ENCODE peak calls at places on chromosomes 11 and 22, in ten cellular contexts. P is stimulated activated CD4-positive, alpha-beta T cell treated with anti-CD3 and anti-CD28 coated beads, Interleukin-4, amount 100 ng/mL, for 4 hours; V is trophoblast cell; C is Right ventricle myocardium superior; F is epithelial cell of esophagus; K is activated CD4-positive, alpha-beta T cell treated with anti-CD3 and anti-CD28 coated beads, Interleukin-2, amount 10 ng/mL, durations not matched to agents 7 days and 5 days; E is spleen; D is activated T-cell treated with anti-CD3 and anti-CD28 coated beads, Interleukin-2, amount 50 U/mL, for 72 hours; N is ACHN; M is T-helper 2 cell. O is an unnamed sample.

GRCh38 chr11:69640260-69640994 is 529 bp upstream of the CCND1 start:
- DNase-seq in K (no peak), P (no peak), F (peak), V (no peak), N (no peak), D (no peak), C (peak), E (peak), M (peak), O (peak)

GRCh38 chr11:96141649-96142048 is 201.3 kb downstream of the MAML2 start:
- DNase-seq in K (no peak), V (no peak), E (no peak), C (no peak), N (no peak), F (no peak), D (no peak), M (no peak), P (no peak), O (no peak)

GRCh38 chr11:85663080-85663729 is 1.7 kb downstream of the CREBZF start:
- DNase-seq in F (no peak), D (no peak), V (no peak), N (no peak), C (no peak), M (peak), P (no peak), K (no peak), E (no peak), O (no peak)

GRCh38 chr22:36274547-36274946 is 21.6 kb downstream of the APOL1 start:
- DNase-seq in P (no peak), V (no peak), D (no peak), C (no peak), E (no peak), F (no peak), K (no peak), N (no peak), M (no peak), O (no peak)

GRCh38 chr11:70034740-70035365 is 43.3 kb upstream of the ANO1 start:
- DNase-seq in M (no peak), N (no peak), V (no peak), D (no peak), C (no peak), P (no peak), K (no peak), E (no peak), F (no peak), O (no peak)

GRCh38 chr11:111454561-111455192 is 57.5 kb downstream of the BTG4 start:
- DNase-seq in E (no peak), M (peak), K (peak), P (peak), V (peak), C (no peak), F (peak), D (peak), N (peak), O (no peak)

GRCh38 chr11:10731064-10731680 is 19.9 kb upstream of the CTR9 start:
- DNase-seq in C (no peak), K (no peak), D (no peak), F (no peak), N (no peak), M (no peak), P (no peak), E (no peak), V (no peak), O (no peak)

GRCh38 chr11:77183421-77183984 is 55.5 kb downstream of the MYO7A start:
- DNase-seq in M (no peak), F (no peak), V (no peak), E (no peak), D (no peak), C (peak), P (no peak), N (no peak), K (no peak), O (no peak)

GRCh38 chr22:30559889-30560288 is 13.3 kb upstream of the SEC14L6 start:
- DNase-seq in M (no peak), C (no peak), D (no peak), K (no peak), P (no peak), V (no peak), N (no peak), F (no peak), E (no peak), O (no peak)

GRCh38 chr11:6926208-6927029 is at the start of gene ZNF215:
- DNase-seq in N (peak), P (no peak), V (peak), K (peak), M (peak), F (peak), D (peak), C (peak), E (peak), O (peak)

GRCh38 chr11:129639300-129639699 is 176.3 kb upstream of the TMEM45B start:
- DNase-seq in N (peak), K (no peak), V (peak), D (peak), C (no peak), P (no peak), F (peak), M (peak), E (no peak), O (no peak)

GRCh38 chr22:22196018-22196533 is 48.5 kb upstream of the VPREB1 start:
- DNase-seq in V (no peak), P (no peak), M (no peak), F (no peak), E (no peak), K (no peak), C (no peak), D (no peak), N (no peak), O (no peak)

GRCh38 chr11:2554338-2555240 is 109.8 kb downstream of the KCNQ1 start:
- DNase-seq in E (peak), K (no peak), M (no peak), F (no peak), N (no peak), C (peak), P (no peak), D (no peak), V (no peak), O (peak)

O was measured in left ventricle myocardium inferior.